ENCODE peak calls at places on chromosomes 12 and 14, in five cellular contexts. T, M, Y, G and A are unnamed samples. For H3K4me1 and H3K9me3, the result is how much of the 10 kb centered on the place peaks cover.

GRCh38 chr12:14611640-14612203 is 44.0 kb upstream of the PLBD1 start:
- DNase-seq in T (no peak), M (no peak), Y (no peak), G (no peak), A (no peak)

GRCh38 chr12:131965073-131965472 is 15.3 kb downstream of the EP400 start:
- DNase-seq in M (no peak), T (no peak), Y (no peak), G (no peak), A (no peak)

GRCh38 chr14:93059917-93060545 is 55.7 kb downstream of the ITPK1 start:
- DNase-seq in Y (no peak), T (no peak), M (peak), G (peak), A (no peak)

GRCh38 chr12:6607751-6608591 is 792 bp upstream of the CHD4 start:
- DNase-seq in T (no peak), M (peak), Y (peak), G (no peak), A (peak)

GRCh38 chr12:112987561-112987960 is 9.2 kb downstream of the OAS2 start:
- DNase-seq in T (no peak), Y (no peak), G (no peak), M (no peak), A (no peak)

GRCh38 chr12:120199595-120200306 is 1.2 kb downstream of the RPLP0 start:
- DNase-seq in M (no peak), Y (peak), G (no peak), T (no peak), A (no peak)

GRCh38 chr12:116818341-116818856 is 62.8 kb downstream of the HRK start:
- DNase-seq in Y (peak), M (peak), T (no peak), G (peak), A (no peak)

GRCh38 chr12:47772094-47772660 is 861 bp upstream of the SLC48A1 start:
- DNase-seq in T (no peak), Y (no peak), G (no peak), M (no peak), A (no peak)

GRCh38 chr12:69045430-69045829 is 112.5 kb upstream of the CPM start:
- DNase-seq in Y (no peak), G (no peak), T (no peak), M (no peak), A (no peak)

GRCh38 chr12:92340441-92341332 is 195.0 kb upstream of the BTG1 start:
- DNase-seq in M (no peak), T (no peak), Y (no peak), G (no peak), A (no peak)

DNA sequence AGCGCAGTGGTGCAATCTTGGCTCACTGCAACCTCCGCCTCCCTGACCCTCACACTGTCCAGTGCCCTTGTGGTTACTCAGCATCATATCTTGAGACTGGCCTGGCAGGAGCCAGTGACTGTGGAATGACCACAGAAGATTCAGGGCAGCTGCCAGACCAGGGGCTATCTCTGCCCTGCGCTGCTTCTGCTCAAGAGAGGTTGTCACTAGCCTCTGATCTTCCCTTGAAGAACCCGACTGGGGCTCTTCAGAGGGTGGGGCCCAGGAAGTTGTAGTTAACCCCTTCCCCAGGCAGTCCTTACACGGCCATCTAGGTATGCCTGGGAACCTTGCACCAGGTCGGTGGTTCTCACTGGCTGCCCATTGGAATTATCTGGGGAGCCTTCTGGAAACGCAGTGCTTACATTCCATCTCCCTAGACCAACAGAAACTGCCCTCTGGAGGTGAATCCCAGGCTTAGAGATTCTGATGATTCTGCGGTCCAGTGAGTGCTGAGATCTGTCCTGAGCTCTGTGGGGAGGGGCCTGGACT is 41.4 kb downstream of the PLEKHG3 start:
- DNase-seq in G (no peak), M (peak), T (no peak), Y (peak), A (no peak)
- H3K4me1 ChIP-seq in G (under half), M (under half), T (under half), Y (under half), A (under half)

DNA sequence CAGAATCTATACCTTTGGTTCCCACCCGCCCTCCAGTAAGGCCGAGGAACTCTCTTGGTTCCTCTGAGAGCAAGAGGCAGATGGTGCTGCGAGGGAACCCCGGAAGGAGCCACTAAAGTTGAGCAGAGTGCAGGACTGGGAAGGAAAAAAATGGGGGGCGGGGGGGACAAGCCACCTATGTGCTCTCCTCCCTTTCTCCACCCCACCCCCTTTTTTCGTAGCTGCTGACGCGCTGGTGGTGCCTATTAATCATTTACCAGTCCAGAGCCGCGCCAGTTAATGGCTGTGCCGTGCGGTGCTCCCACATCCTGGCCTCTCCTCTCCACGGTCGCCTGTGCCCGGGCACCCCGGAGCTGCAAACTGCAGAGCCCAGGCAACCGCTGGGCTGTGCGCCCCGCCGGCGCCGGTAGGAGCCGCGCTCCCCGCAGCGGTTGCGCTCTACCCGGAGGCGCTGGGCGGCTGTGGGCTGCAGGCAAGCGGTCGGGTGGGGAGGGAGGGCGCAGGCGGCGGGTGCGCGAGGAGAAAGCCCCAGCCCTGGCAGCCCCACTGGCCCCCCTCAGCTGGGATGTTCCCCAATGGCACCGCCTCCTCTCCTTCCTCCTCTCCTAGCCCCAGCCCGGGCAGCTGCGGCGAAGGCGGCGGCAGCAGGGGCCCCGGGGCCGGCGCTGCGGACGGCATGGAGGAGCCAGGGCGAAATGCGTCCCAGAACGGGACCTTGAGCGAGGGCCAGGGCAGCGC is 1.3 kb downstream of the SSTR1 start:
- DNase-seq in G (peak), T (peak), M (peak), Y (peak), A (no peak)
- H3K9me3 ChIP-seq in G (under half), T (under half), M (under half), Y (under half), A (under half)

GRCh38 chr12:123998344-123998941 is 25.4 kb downstream of the ZNF664 start:
- DNase-seq in T (no peak), M (no peak), G (no peak), Y (no peak), A (no peak)

GRCh38 chr12:123997908-123998307 is 24.9 kb downstream of the ZNF664 start:
- DNase-seq in T (no peak), M (no peak), G (no peak), Y (no peak), A (no peak)

GRCh38 chr12:124000111-124000510 is 27.1 kb downstream of the ZNF664 start:
- DNase-seq in M (no peak), G (no peak), Y (no peak), T (no peak), A (no peak)

GRCh38 chr12:123997033-123997822 is 24.2 kb downstream of the ZNF664 start:
- DNase-seq in G (no peak), Y (no peak), M (no peak), T (no peak), A (no peak)

GRCh38 chr12:123998960-123999359 is 25.9 kb downstream of the ZNF664 start:
- DNase-seq in T (no peak), G (no peak), Y (no peak), M (no peak), A (no peak)
- H3K4me1 ChIP-seq in T (under half), G (half or more), Y (under half), M (under half), A (under half)

DNA sequence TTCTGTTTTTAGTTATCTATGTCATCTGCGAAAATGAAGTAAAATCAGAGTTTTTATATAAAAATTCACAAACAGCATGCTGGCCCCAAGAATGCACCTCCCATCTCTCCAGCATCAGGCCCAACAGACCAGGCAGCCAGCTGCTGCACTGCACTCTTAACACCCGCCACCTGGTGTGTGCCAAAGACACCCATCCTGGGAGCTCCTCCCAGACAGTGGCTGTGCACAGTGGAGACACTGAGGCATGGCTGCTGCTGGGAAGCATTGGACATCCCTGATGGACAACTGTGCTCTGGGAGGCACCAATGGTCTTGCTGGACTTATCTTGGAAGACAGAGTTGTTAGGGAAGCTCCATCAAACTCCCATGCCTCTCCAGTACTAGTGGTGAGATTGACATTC is 817.3 kb downstream of the TMEM121 start:
- DNase-seq in G (no peak), Y (no peak), T (no peak), M (no peak), A (no peak)
- H3K9me3 ChIP-seq in G (under half), Y (under half), T (under half), M (under half), A (under half)

GRCh38 chr14:73738518-73739173 is 24.5 kb upstream of the PNMA1 start:
- DNase-seq in G (no peak), Y (no peak), T (no peak), M (no peak), A (no peak)
- H3K4me1 ChIP-seq in G (half or more), Y (under half), T (under half), M (under half), A (under half)

GRCh38 chr14:38204717-38205115 is 3.0 kb upstream of the SSTR1 start:
- DNase-seq in T (no peak), Y (no peak), G (no peak), M (no peak), A (no peak)

GRCh38 chr14:38207342-38207741 is 362 bp upstream of the SSTR1 start:
- DNase-seq in M (peak), T (peak), Y (no peak), G (no peak), A (no peak)

GRCh38 chr14:38205414-38205813 is 2.3 kb upstream of the SSTR1 start:
- DNase-seq in T (no peak), Y (no peak), G (no peak), M (no peak), A (no peak)

GRCh38 chr14:38206689-38207088 is 1.0 kb upstream of the SSTR1 start:
- DNase-seq in M (no peak), Y (no peak), G (no peak), T (no peak), A (no peak)

DNA sequence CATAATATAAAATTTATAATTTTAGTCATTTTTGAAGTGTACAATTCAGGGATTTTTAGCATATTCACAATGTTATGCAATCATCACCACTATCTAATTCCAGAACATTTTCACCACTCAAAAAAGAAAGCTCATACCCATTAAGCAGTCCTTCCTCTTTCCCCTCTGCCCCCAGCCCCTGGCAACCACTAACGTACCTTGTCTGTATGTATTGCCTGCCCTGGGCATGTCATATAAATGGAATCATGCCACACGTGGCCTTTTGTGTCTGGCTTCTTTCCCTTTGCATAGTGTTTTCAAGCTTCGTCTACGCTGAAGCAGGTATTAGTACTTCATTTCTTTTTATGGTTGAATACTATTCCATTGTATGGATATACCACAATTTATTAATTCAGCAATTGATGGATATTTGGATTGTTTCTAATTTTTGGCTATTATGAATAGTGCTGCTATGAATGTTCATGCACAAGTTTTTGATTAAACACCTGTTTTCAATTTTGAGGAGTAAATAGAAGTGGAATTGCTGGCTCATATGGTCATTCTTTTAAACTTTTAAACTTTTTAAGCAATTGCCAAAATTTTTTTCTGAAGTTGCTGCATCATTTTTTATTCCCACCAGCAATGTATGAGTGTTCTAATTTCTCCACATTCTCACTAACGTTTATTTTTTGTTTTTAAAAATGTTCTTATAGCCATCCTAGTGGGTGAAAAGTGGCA is 1.6 kb upstream of the SSTR1 start:
- DNase-seq in M (no peak), G (no peak), T (no peak), Y (no peak), A (no peak)
- H3K9me3 ChIP-seq in M (under half), G (under half), T (under half), Y (under half), A (under half)

GRCh38 chr14:68471964-68472508 is 320.8 kb downstream of the ZFP36L1 start:
- DNase-seq in M (no peak), Y (no peak), G (no peak), T (no peak), A (no peak)

GRCh38 chr14:68473794-68474193 is 319.1 kb downstream of the ZFP36L1 start:
- DNase-seq in M (no peak), T (no peak), Y (no peak), G (no peak), A (no peak)

GRCh38 chr14:68471029-68471963 is 321.6 kb downstream of the ZFP36L1 start:
- DNase-seq in T (peak), Y (no peak), M (peak), G (no peak), A (no peak)

GRCh38 chr14:68474741-68475140 is 318.1 kb downstream of the ZFP36L1 start:
- DNase-seq in T (no peak), Y (no peak), G (no peak), M (no peak), A (no peak)

DNA sequence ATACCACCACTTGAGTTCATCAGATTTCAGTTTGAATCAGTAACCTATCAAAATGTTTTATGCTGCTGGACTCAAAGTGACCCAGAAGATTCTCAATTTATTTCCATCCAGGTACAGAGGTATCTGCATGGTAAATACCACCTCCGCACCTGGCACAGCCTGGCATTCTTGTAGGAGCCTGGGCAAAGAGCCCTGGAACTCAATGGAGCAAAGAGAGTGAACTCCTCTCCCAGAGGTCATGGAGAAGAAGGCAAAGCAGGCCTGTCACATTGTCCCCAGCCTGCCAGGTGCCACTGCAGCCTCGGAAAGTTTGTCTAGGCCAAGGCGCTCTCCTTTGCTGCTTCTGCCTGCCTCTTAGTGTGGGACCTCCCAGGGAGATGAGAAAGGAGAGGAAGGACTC is 319.8 kb downstream of the ZFP36L1 start:
- DNase-seq in T (no peak), M (no peak), G (no peak), Y (no peak), A (no peak)
- H3K4me1 ChIP-seq in T (half or more), M (under half), G (under half), Y (under half), A (under half)